ENCODE peak calls at places on chromosomes 7 and 10, in eight cellular contexts. T, P, O, Y, G, L, A and B are unnamed samples.
A peak's percentile ranks its signal among the peaks of the same experiment; 100 is the strongest.

GRCh38 chr10:82506680-82507376 is 631.8 kb downstream of the NRG3 start:
- DNase-seq in T (no peak), P (no peak), O (no peak), Y (no peak), G (no peak), L (no peak), A (no peak), B (no peak)

GRCh38 chr10:116947838-116948529 is 57.0 kb downstream of the SHTN1 start:
- DNase-seq in T (no peak), P (no peak), O (no peak), Y (no peak), G (peak; percentile 16), L (no peak), A (no peak), B (no peak)

GRCh38 chr10:1557081-1557480 is 180.2 kb downstream of the ADARB2 start:
- DNase-seq in T (no peak), P (peak; percentile 36), O (no peak), Y (peak; percentile 37), G (no peak), L (peak; percentile 34), A (no peak), B (no peak)

GRCh38 chr7:104791065-104791464 is 222.9 kb upstream of the KMT2E start:
- DNase-seq in T (no peak), P (no peak), O (no peak), Y (no peak), G (no peak), L (no peak), A (no peak), B (no peak)

GRCh38 chr7:17183630-17184328 is 114.7 kb upstream of the AHR start:
- DNase-seq in T (no peak), P (no peak), O (no peak), Y (no peak), G (no peak), L (no peak), A (no peak), B (no peak)

GRCh38 chr10:6786579-6787031 is 206.5 kb upstream of the PRKCQ start:
- DNase-seq in T (peak; percentile 31), P (no peak), O (no peak), Y (no peak), G (no peak), L (no peak), A (no peak), B (no peak)

GRCh38 chr7:101243786-101244384 is 996 bp downstream of the FIS1 start:
- DNase-seq in T (no peak), P (no peak), O (peak; percentile 34), Y (peak; percentile 92), G (peak; percentile 79), L (no peak), A (peak; percentile 82), B (no peak)

GRCh38 chr7:32163141-32163806 is 93.1 kb upstream of the PDE1C start:
- DNase-seq in T (no peak), P (peak; percentile 69), O (peak; percentile 38), Y (no peak), G (peak; percentile 20), L (peak; percentile 88), A (peak; percentile 37), B (peak; percentile 87)

GRCh38 chr7:134694299-134694698 is 47.6 kb downstream of the BPGM start:
- DNase-seq in T (no peak), P (no peak), O (no peak), Y (no peak), G (no peak), L (no peak), A (no peak), B (no peak)

GRCh38 chr10:32446701-32447406 is 914 bp downstream of the CCDC7 start:
- DNase-seq in T (peak; percentile 30), P (no peak), O (peak; percentile 28), Y (no peak), G (no peak), L (no peak), A (no peak), B (no peak)

GRCh38 chr7:28069788-28070187 is 110.8 kb downstream of the JAZF1 start:
- DNase-seq in T (peak; percentile 87), P (peak; percentile 92), O (peak; percentile 25), Y (no peak), G (no peak), L (peak; percentile 74), A (peak; percentile 31), B (no peak)

GRCh38 chr7:30252885-30253795 is 31.3 kb upstream of the ZNRF2 start:
- DNase-seq in T (no peak), P (peak; percentile 70), O (peak; percentile 71), Y (peak; percentile 70), G (peak; percentile 77), L (peak; percentile 78), A (peak; percentile 50), B (no peak)

GRCh38 chr7:157402911-157403534 is 66.2 kb downstream of the DNAJB6 start:
- DNase-seq in T (no peak), P (peak; percentile 46), O (no peak), Y (peak; percentile 23), G (no peak), L (peak; percentile 72), A (no peak), B (no peak)

GRCh38 chr10:87660484-87661133 is 931 bp downstream of the PAPSS2 start:
- DNase-seq in T (peak; percentile 42), P (no peak), O (peak; percentile 69), Y (no peak), G (peak; percentile 16), L (no peak), A (no peak), B (peak; percentile 75)

GRCh38 chr10:123878666-123879311 is 12.8 kb downstream of the CPXM2 start:
- DNase-seq in T (no peak), P (no peak), O (no peak), Y (no peak), G (no peak), L (no peak), A (no peak), B (no peak)

GRCh38 chr10:60139290-60139689 is 232.9 kb upstream of the CCDC6 start:
- DNase-seq in T (no peak), P (no peak), O (no peak), Y (no peak), G (no peak), L (no peak), A (no peak), B (no peak)
- H3K36me3 ChIP-seq in T (no peaks in the 10 kb centered on the region), P (no peaks in the 10 kb centered on the region), O (no peaks in the 10 kb centered on the region), Y (peaks cover under 1% of the 10 kb centered on the region), G (no peaks in the 10 kb centered on the region), L (no peaks in the 10 kb centered on the region), A (no peaks in the 10 kb centered on the region), B (no peaks in the 10 kb centered on the region)

DNA sequence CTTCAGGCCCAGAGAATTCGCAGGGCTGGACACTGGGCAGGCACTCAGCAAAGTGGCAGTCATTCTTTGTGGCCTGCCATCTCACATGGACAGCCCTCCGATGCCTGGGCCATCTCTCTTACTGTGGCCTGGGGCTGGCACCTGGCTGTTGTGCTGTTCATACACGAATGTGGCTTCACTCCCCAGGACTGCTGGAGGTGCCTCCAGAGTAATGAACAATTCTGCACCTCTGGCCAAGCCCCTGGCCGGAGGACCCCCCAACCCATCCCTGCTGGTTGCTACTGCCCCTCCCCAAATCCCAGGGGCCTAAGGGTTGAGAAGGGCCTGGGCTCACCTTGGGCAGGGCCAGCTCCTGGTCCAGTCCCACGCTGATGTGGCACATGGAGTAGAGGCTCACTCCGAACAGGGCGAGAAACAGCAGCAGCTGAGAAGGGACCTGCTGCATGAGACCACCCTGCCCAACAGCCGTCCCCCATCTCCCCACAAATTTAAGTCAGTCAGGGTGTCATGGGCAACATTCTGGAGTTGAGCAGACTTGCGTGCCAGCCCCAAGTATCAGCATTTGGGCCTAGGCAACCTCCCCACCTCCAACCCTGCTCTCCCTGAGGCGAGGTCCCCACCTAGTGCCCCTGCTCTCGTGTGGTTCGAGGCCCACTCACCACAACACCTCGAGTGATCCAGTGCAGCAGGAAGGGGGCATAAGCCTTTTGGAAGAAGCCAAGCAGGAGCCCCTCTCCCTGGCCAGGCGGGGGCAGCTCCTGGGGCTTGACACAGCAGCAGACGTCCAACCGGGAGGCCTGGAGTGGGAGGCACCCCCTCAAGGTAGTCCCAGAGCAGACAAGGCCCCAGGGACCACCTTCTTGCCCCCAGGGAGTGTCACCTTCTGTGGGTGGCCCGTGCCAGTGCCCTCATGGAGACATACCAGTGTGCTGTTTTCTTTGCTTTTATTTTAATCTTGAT is 9.4 kb downstream of the NPC1L1 start:
- DNase-seq in T (no peak), P (no peak), O (no peak), Y (no peak), G (no peak), L (no peak), A (no peak), B (no peak)
- H3K4me3 ChIP-seq in T (no peak overlapping the region), P (no peak overlapping the region), O (no peak overlapping the region), Y (no peak overlapping the region), G (no peak overlapping the region), L (no peak overlapping the region), A (no peak overlapping the region), B (no peak overlapping the region)

GRCh38 chr10:5694573-5694972 is 9.9 kb downstream of the TASOR2 start:
- DNase-seq in T (no peak), P (no peak), O (no peak), Y (no peak), G (no peak), L (no peak), A (no peak), B (no peak)
- H3K4me1 ChIP-seq in T (peaks cover 5% of the 10 kb centered on the region), P (peaks cover 23% of the 10 kb centered on the region), O (peaks cover 3% of the 10 kb centered on the region), Y (peaks cover 43% of the 10 kb centered on the region), G (no peaks in the 10 kb centered on the region), L (no peaks in the 10 kb centered on the region), A (peaks cover 33% of the 10 kb centered on the region), B (no peaks in the 10 kb centered on the region)

GRCh38 chr10:125142946-125143345 is 17.4 kb downstream of the CTBP2 start:
- DNase-seq in T (no peak), P (no peak), O (no peak), Y (no peak), G (no peak), L (peak; percentile 74), A (no peak), B (no peak)

GRCh38 chr10:125144209-125144608 is 16.2 kb downstream of the CTBP2 start:
- DNase-seq in T (no peak), P (no peak), O (no peak), Y (no peak), G (no peak), L (peak; percentile 4), A (no peak), B (no peak)

GRCh38 chr10:125140151-125140550 is 20.2 kb downstream of the CTBP2 start:
- DNase-seq in T (no peak), P (no peak), O (no peak), Y (no peak), G (no peak), L (no peak), A (no peak), B (no peak)

GRCh38 chr10:125141860-125142484 is 18.4 kb downstream of the CTBP2 start:
- DNase-seq in T (no peak), P (no peak), O (no peak), Y (no peak), G (no peak), L (peak; percentile 69), A (no peak), B (no peak)

DNA sequence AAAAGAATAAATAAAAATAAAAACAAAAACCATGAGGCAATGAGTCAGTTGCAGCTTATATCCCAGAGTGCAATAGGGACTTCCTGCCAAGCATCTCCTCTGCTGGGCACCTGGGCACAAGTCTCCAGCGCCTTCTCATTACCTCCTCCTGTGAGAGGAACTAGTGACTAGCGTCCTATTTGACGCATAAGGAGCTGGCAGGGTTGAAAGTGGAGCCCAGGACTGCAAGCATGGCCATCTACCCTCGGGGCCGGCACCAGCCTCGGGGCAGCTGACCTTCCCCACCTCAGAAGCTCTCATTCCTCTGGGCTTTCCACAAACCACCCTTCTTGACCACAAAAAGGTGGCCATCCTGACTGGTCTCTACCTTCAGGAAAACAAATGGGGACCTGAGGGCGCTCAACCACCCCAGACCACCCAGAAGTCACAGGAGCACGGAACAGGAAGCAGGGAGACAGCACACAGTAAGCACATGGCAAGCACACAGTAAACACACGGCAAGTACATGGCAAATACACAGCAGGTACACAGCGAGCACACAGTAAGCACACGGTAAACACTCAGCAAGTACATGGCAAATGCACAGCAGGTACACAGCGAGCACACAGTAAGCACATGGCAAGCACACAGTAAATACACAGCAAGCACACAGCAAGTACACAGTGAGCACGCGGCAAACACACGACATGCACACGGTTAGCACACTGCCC is 19.1 kb downstream of the CTBP2 start:
- DNase-seq in T (no peak), P (no peak), O (no peak), Y (no peak), G (no peak), L (peak; percentile 39), A (no peak), B (no peak)
- H3K36me3 ChIP-seq in T (no peaks in the 10 kb centered on the region), P (no peaks in the 10 kb centered on the region), O (no peaks in the 10 kb centered on the region), Y (peaks cover 5% of the 10 kb centered on the region), G (no peaks in the 10 kb centered on the region), L (no peaks in the 10 kb centered on the region), A (no peaks in the 10 kb centered on the region), B (no peaks in the 10 kb centered on the region)